ENCODE peak calls at places on chromosome 13, in five cellular contexts. V is neural progenitor cell, F is cardiac fibroblast, K is fibroblast of mammary gland, S is globus pallidus. J is an unnamed sample.
A peak's percentile ranks its signal among the peaks of the same experiment; 100 is the strongest.

GRCh38 chr13:100523994-100524393 is 64.6 kb downstream of the GGACT start:
- DNase-seq in V (no peak), F (no peak), S (no peak), K (no peak), J (no peak)

GRCh38 chr13:66618702-66619101 is 611.4 kb downstream of the PCDH9 start:
- DNase-seq in V (peak; percentile 7), K (peak; percentile 58), F (peak; percentile 67), S (no peak), J (peak; percentile 72)

GRCh38 chr13:74990992-74991391 is 491.0 kb downstream of the TBC1D4 start:
- DNase-seq in F (no peak), V (no peak), K (no peak), S (no peak), J (no peak)

GRCh38 chr13:50375792-50376191 is 360.5 kb downstream of the KCNRG start:
- DNase-seq in F (peak; percentile 62), S (no peak), K (peak; percentile 60), V (no peak), J (peak; percentile 90)

GRCh38 chr13:46341112-46341711 is 45.8 kb downstream of the RUBCNL start:
- DNase-seq in F (peak; percentile 37), S (no peak), K (peak; percentile 94), V (no peak), J (peak; percentile 42)

GRCh38 chr13:53010374-53011105 is 18.1 kb upstream of the OLFM4 start:
- DNase-seq in V (no peak), S (no peak), K (no peak), F (no peak), J (no peak)

GRCh38 chr13:30143671-30144400 is 163.5 kb downstream of the KATNAL1 start:
- DNase-seq in S (no peak), V (no peak), F (peak; percentile 57), K (peak; percentile 75), J (peak; percentile 77)

GRCh38 chr13:80873589-80873988 is 532.7 kb upstream of the SPRY2 start:
- DNase-seq in V (no peak), S (peak; percentile 3), K (no peak), F (no peak), J (peak; percentile 8)

GRCh38 chr13:114264886-114265611 is 16.4 kb upstream of the UPF3A start:
- DNase-seq in S (no peak), V (no peak), K (peak; percentile 66), F (no peak), J (peak; percentile 87)

GRCh38 chr13:33490461-33491327 is 205.1 kb upstream of the STARD13 start:
- DNase-seq in K (no peak), F (peak; percentile 86), S (peak; percentile 39), V (peak; percentile 66), J (no peak)

GRCh38 chr13:113397606-113398425 is 33.9 kb upstream of the GRTP1 start:
- DNase-seq in V (no peak), K (no peak), S (no peak), F (no peak), J (no peak)

GRCh38 chr13:21075303-21076264 is 14.2 kb upstream of the LATS2 start:
- DNase-seq in V (peak; percentile 64), S (no peak), F (peak; percentile 41), K (peak; percentile 21), J (peak; percentile 39)

GRCh38 chr13:113669871-113670341 is 2.9 kb downstream of the GRK1 start:
- DNase-seq in S (no peak), V (no peak), K (no peak), F (no peak), J (no peak)

GRCh38 chr13:94494021-94494420 is 14.5 kb upstream of the DCT start:
- DNase-seq in K (no peak), F (no peak), V (no peak), S (no peak), J (no peak)

GRCh38 chr13:110230661-110231347 is 76.2 kb downstream of the COL4A1 start:
- DNase-seq in K (no peak), S (no peak), F (no peak), V (no peak), J (no peak)

GRCh38 chr13:114203536-114203935 is 24.5 kb downstream of the CFAP97D2 start:
- DNase-seq in F (no peak), V (no peak), K (no peak), S (no peak), J (no peak)

GRCh38 chr13:41053384-41053826 is 7.9 kb upstream of the WBP4 start:
- DNase-seq in V (no peak), F (peak; percentile 81), S (no peak), K (peak; percentile 84), J (peak; percentile 63)

GRCh38 chr13:51834581-51835158 is 10.3 kb downstream of the TMEM272 start:
- DNase-seq in S (no peak), F (no peak), V (peak; percentile 18), K (no peak), J (no peak)

GRCh38 chr13:20400774-20401173 is 124.9 kb downstream of the CRYL1 start:
- DNase-seq in V (no peak), S (no peak), K (peak; percentile 82), F (peak; percentile 39), J (peak; percentile 71)

GRCh38 chr13:66887088-66887487 is 343.0 kb downstream of the PCDH9 start:
- DNase-seq in F (peak; percentile 73), V (no peak), S (peak; percentile 82), K (peak; percentile 41), J (peak; percentile 83)

GRCh38 chr13:48819889-48820288 is 155.8 kb upstream of the FNDC3A start:
- DNase-seq in F (no peak), V (no peak), K (no peak), S (no peak), J (no peak)

GRCh38 chr13:98922306-98922705 is 55.6 kb downstream of the DOCK9 start:
- DNase-seq in F (peak; percentile 53), K (no peak), V (no peak), S (no peak), J (peak; percentile 70)

GRCh38 chr13:51761638-51762350 is 42.2 kb downstream of the DHRS12 start:
- DNase-seq in F (no peak), K (peak; percentile 55), V (no peak), S (peak; percentile 29), J (no peak)

GRCh38 chr13:30318026-30318425 is 10.7 kb upstream of the KATNAL1 start:
- DNase-seq in K (no peak), F (peak; percentile 49), S (no peak), V (no peak), J (no peak)

GRCh38 chr13:21055511-21056045 is 5.8 kb downstream of the LATS2 start:
- DNase-seq in F (no peak), S (no peak), K (no peak), V (no peak), J (no peak)

GRCh38 chr13:24187185-24187584 is 26.7 kb downstream of the SPATA13 start:
- DNase-seq in V (no peak), S (no peak), F (no peak), K (peak; percentile 58), J (peak; percentile 53)

GRCh38 chr13:43516401-43516826 is 270.4 kb downstream of the ENOX1 start:
- DNase-seq in V (no peak), F (peak; percentile 91), S (no peak), K (peak; percentile 90), J (peak; percentile 91)

GRCh38 chr13:22062478-22063205 is 391.8 kb downstream of the FGF9 start:
- DNase-seq in K (no peak), V (no peak), S (no peak), F (no peak), J (no peak)

GRCh38 chr13:100532836-100533435 is 55.7 kb downstream of the GGACT start:
- DNase-seq in K (no peak), F (no peak), V (no peak), S (no peak), J (no peak)

GRCh38 chr13:42814868-42815267 is 33.5 kb downstream of the FAM216B start:
- DNase-seq in S (no peak), K (peak; percentile 98), F (peak; percentile 77), V (no peak), J (peak; percentile 95)

GRCh38 chr13:21014139-21014665 is 47.2 kb downstream of the LATS2 start:
- DNase-seq in S (no peak), F (no peak), K (no peak), V (no peak), J (peak; percentile 48)

GRCh38 chr13:51806571-51806970 is 2.6 kb upstream of the DHRS12 start:
- DNase-seq in V (no peak), K (peak; percentile 44), F (peak; percentile 43), S (no peak), J (peak; percentile 33)

GRCh38 chr13:47139519-47139918 is 242.7 kb upstream of the HTR2A start:
- DNase-seq in S (no peak), F (no peak), V (no peak), K (no peak), J (no peak)

GRCh38 chr13:58583961-58584360 is 952.4 kb downstream of the PCDH17 start:
- DNase-seq in K (no peak), S (no peak), F (no peak), V (no peak), J (peak; percentile 6)

GRCh38 chr13:98873377-98874028 is 104.4 kb downstream of the DOCK9 start:
- DNase-seq in S (no peak), F (no peak), K (no peak), V (no peak), J (no peak)

GRCh38 chr13:73767747-73768315 is 366.4 kb downstream of the KLF12 start:
- DNase-seq in F (no peak), V (peak; percentile 50), K (no peak), S (no peak), J (no peak)

GRCh38 chr13:31767175-31767900 is 28.0 kb downstream of the RXFP2 start:
- DNase-seq in V (no peak), S (no peak), K (peak; percentile 98), F (peak; percentile 79), J (peak; percentile 62)